ENCODE peak calls at places on chromosomes 6 and 20, in six cellular contexts. D is IMR-90, X is cardiac muscle cell, M is psoas muscle, T is mammary epithelial cell, K is lung. V is an unnamed sample. For H3K4me1, the result is how much of the 10 kb centered on the place peaks cover.

GRCh38 chr20:61949363-61949713 is 116.3 kb downstream of the TAF4 start:
- DNase-seq in D (no peak), X (no peak), M (peak), T (no peak), K (no peak), V (no peak)

GRCh38 chr20:9203081-9203447 is 134.2 kb downstream of the PLCB4 start:
- DNase-seq in D (peak), X (no peak), M (no peak), T (no peak), K (no peak), V (no peak)

GRCh38 chr6:99514089-99514488 is 1.1 kb downstream of the USP45 start:
- DNase-seq in D (peak), X (no peak), M (no peak), T (no peak), K (no peak), V (no peak)

GRCh38 chr20:38724603-38725457 is 544 bp downstream of the SLC32A1 start:
- DNase-seq in D (no peak), X (no peak), M (no peak), T (no peak), K (no peak), V (no peak)

GRCh38 chr20:48733296-48733790 is 94.5 kb downstream of the PREX1 start:
- DNase-seq in D (peak), X (no peak), M (no peak), T (no peak), K (no peak), V (no peak)

GRCh38 chr6:95293257-95293656 is 284.1 kb upstream of the MANEA start:
- DNase-seq in D (no peak), X (no peak), M (no peak), T (no peak), K (no peak), V (no peak)

GRCh38 chr20:24519476-24519875 is 50.0 kb downstream of the SYNDIG1 start:
- DNase-seq in D (no peak), X (no peak), M (no peak), T (no peak), K (no peak), V (no peak)

GRCh38 chr20:2820084-2820895 is 4.1 kb downstream of the TMEM239 start:
- DNase-seq in D (peak), X (no peak), M (no peak), T (no peak), K (peak), V (no peak)

GRCh38 chr6:139600919-139601470 is 226.5 kb upstream of the CITED2 start:
- DNase-seq in D (no peak), X (no peak), M (no peak), T (no peak), K (no peak), V (no peak)

GRCh38 chr6:13216236-13216933 is 112.0 kb downstream of the TBC1D7 start:
- DNase-seq in D (no peak), X (no peak), M (no peak), T (no peak), K (no peak), V (no peak)

GRCh38 chr6:166757226-166758135 is 130.4 kb upstream of the RPS6KA2 start:
- DNase-seq in D (peak), X (peak), M (no peak), T (peak), K (no peak), V (peak)

GRCh38 chr6:127586372-127586771 is 9.4 kb downstream of the C6orf58 start:
- DNase-seq in D (no peak), X (no peak), M (no peak), T (no peak), K (no peak), V (peak)

GRCh38 chr6:133428299-133428698 is 187.1 kb downstream of the EYA4 start:
- DNase-seq in D (no peak), X (no peak), M (no peak), T (peak), K (no peak), V (no peak)

GRCh38 chr6:13422601-13423247 is 64.7 kb downstream of the GFOD1 start:
- DNase-seq in D (peak), X (peak), M (no peak), T (peak), K (no peak), V (no peak)

GRCh38 chr6:107604549-107604948 is 114.6 kb downstream of the SOBP start:
- DNase-seq in D (no peak), X (no peak), M (no peak), T (no peak), K (no peak), V (peak)

GRCh38 chr20:61889659-61890058 is 176.0 kb downstream of the TAF4 start:
- DNase-seq in D (no peak), X (no peak), M (no peak), T (no peak), K (no peak), V (no peak)

GRCh38 chr6:90458353-90459224 is 128.3 kb downstream of the MAP3K7 start:
- DNase-seq in D (no peak), X (no peak), M (no peak), T (no peak), K (no peak), V (no peak)

GRCh38 chr20:57698867-57699275 is 10.9 kb downstream of the PMEPA1 start:
- DNase-seq in D (no peak), X (no peak), M (no peak), T (peak), K (no peak), V (peak)
- H3K4me1 ChIP-seq in D (under half), X (under half), M (under half), T (half or more), K (under half), V (half or more)

DNA sequence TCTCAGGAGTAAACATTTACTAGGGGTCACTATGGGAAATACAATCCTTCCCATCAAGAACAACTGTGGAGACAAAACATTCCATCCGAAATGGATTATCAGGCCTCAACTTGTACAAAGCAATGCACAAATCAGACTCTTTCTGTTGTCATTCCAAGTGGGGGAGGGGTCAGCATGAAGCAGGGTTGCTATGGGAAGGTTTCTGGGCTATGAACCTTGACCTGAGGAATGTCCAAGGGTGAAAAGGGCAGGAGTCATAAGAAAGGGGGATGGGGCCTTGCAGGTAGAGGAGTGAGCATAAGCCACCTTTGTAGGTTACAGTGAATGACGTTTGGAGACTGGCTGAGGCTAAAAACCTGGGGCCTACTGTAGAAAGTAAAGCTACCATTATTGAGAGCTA is 3.1 kb downstream of the METTL24 start:
- DNase-seq in D (no peak), X (no peak), M (no peak), T (no peak), K (no peak), V (peak)
- H3K4me1 ChIP-seq in D (under half), X (half or more), M (under half), T (under half), K (under half), V (under half)

GRCh38 chr20:44357555-44358130 is 2.1 kb downstream of the HNF4A start:
- DNase-seq in D (no peak), X (no peak), M (no peak), T (no peak), K (no peak), V (no peak)

GRCh38 chr20:44357020-44357419 is 1.5 kb downstream of the HNF4A start:
- DNase-seq in D (no peak), X (no peak), M (no peak), T (no peak), K (no peak), V (no peak)

GRCh38 chr20:44354979-44355502 is 458 bp upstream of the HNF4A start:
- DNase-seq in D (no peak), X (no peak), M (no peak), T (no peak), K (no peak), V (no peak)

GRCh38 chr20:44356353-44356723 is 839 bp downstream of the HNF4A start:
- DNase-seq in D (no peak), X (no peak), M (no peak), T (no peak), K (no peak), V (no peak)

GRCh38 chr20:44355503-44356352 is at the start of gene HNF4A:
- DNase-seq in D (no peak), X (no peak), M (no peak), T (no peak), K (no peak), V (no peak)
- H3K4me1 ChIP-seq in D (under half), X (under half), M (under half), T (under half), K (under half), V (under half)

DNA sequence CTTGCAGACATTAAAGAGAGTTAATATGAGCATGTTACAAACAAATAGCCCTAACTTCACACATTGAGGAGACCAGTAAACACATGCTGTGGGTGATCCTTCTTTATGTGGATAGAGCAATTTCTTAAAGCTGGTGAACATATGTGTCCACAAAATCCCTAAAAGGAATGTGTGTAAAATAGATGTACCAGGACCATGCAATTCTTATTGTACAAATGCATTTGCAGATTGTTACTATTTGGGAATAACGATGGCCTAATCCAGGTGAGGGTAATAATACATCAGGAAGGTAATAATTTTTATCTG is 228.9 kb downstream of the ALDH8A1 start:
- DNase-seq in D (peak), X (no peak), M (no peak), T (no peak), K (no peak), V (no peak)
- H3K4me1 ChIP-seq in D (under half), X (under half), M (under half), T (under half), K (under half), V (under half)